ENCODE peak calls at places on chromosome 22, in six cellular contexts. One of them, this sample, is unnamed. For H3K36me3, the result is how much of the 10 kb centered on the place peaks cover.

GRCh38 chr22:39273950-39274887 is 29.4 kb upstream of the PDGFB start:
- DNase-seq in trophoblast cell: no peak
- DNase-seq in H1: no peak
- DNase-seq in IMR-90: no peak
- DNase-seq in mesenchymal stem cell: no peak
- DNase-seq in neuronal stem cell: no peak
- DNase-seq in this sample: no peak

GRCh38 chr22:50252081-50253045 is 1.3 kb upstream of the HDAC10 start:
- DNase-seq in mesenchymal stem cell: peak
- DNase-seq in H1: no peak
- DNase-seq in trophoblast cell: peak
- DNase-seq in neuronal stem cell: peak
- DNase-seq in IMR-90: peak
- DNase-seq in this sample: peak

GRCh38 chr22:30314918-30315317 is 11.8 kb downstream of the TBC1D10A start:
- DNase-seq in IMR-90: peak
- DNase-seq in neuronal stem cell: no peak
- DNase-seq in mesenchymal stem cell: peak
- DNase-seq in trophoblast cell: peak
- DNase-seq in H1: no peak
- DNase-seq in this sample: peak

GRCh38 chr22:18997306-18997924 is 61.3 kb upstream of the PRODH start:
- DNase-seq in trophoblast cell: no peak
- DNase-seq in mesenchymal stem cell: no peak
- DNase-seq in IMR-90: no peak
- DNase-seq in neuronal stem cell: no peak
- DNase-seq in H1: no peak
- DNase-seq in this sample: no peak

GRCh38 chr22:45225732-45226560 is 14.7 kb downstream of the KIAA0930 start:
- DNase-seq in H1: no peak
- DNase-seq in IMR-90: peak
- DNase-seq in mesenchymal stem cell: peak
- DNase-seq in neuronal stem cell: no peak
- DNase-seq in trophoblast cell: peak
- DNase-seq in this sample: no peak

GRCh38 chr22:39839917-39840510 is 53.5 kb downstream of the ENTHD1 start:
- DNase-seq in IMR-90: no peak
- DNase-seq in H1: no peak
- DNase-seq in neuronal stem cell: no peak
- DNase-seq in trophoblast cell: no peak
- DNase-seq in mesenchymal stem cell: no peak
- DNase-seq in this sample: no peak

GRCh38 chr22:44049369-44050231 is 25.5 kb downstream of the PARVB start:
- DNase-seq in trophoblast cell: no peak
- DNase-seq in H1: no peak
- DNase-seq in IMR-90: no peak
- DNase-seq in neuronal stem cell: no peak
- DNase-seq in mesenchymal stem cell: no peak
- DNase-seq in this sample: peak

GRCh38 chr22:22449819-22450218 is 58.7 kb downstream of the ZNF280B start:
- DNase-seq in neuronal stem cell: no peak
- DNase-seq in mesenchymal stem cell: no peak
- DNase-seq in IMR-90: no peak
- DNase-seq in trophoblast cell: no peak
- DNase-seq in H1: no peak
- DNase-seq in this sample: no peak

GRCh38 chr22:31533391-31533790 is 37.1 kb downstream of the SFI1 start:
- DNase-seq in IMR-90: no peak
- DNase-seq in mesenchymal stem cell: no peak
- DNase-seq in neuronal stem cell: no peak
- DNase-seq in trophoblast cell: no peak
- DNase-seq in H1: no peak
- DNase-seq in this sample: no peak

GRCh38 chr22:36239150-36239400 is 252 bp downstream of the APOL2 start:
- DNase-seq in neuronal stem cell: no peak
- DNase-seq in H1: no peak
- DNase-seq in mesenchymal stem cell: no peak
- DNase-seq in IMR-90: no peak
- DNase-seq in trophoblast cell: no peak
- DNase-seq in this sample: no peak

GRCh38 chr22:46533434-46533833 is 4.0 kb downstream of the CELSR1 start:
- DNase-seq in H1: no peak
- DNase-seq in mesenchymal stem cell: no peak
- DNase-seq in trophoblast cell: peak
- DNase-seq in IMR-90: no peak
- DNase-seq in neuronal stem cell: no peak
- DNase-seq in this sample: no peak

GRCh38 chr22:29871684-29872083 is 11.3 kb upstream of the MTMR3 start:
- DNase-seq in IMR-90: no peak
- DNase-seq in H1: no peak
- DNase-seq in trophoblast cell: no peak
- DNase-seq in mesenchymal stem cell: peak
- DNase-seq in neuronal stem cell: no peak
- DNase-seq in this sample: peak

GRCh38 chr22:42065408-42066132 is 5.0 kb downstream of the NAGA start:
- DNase-seq in mesenchymal stem cell: no peak
- DNase-seq in IMR-90: no peak
- DNase-seq in H1: no peak
- DNase-seq in trophoblast cell: no peak
- DNase-seq in neuronal stem cell: no peak
- DNase-seq in this sample: peak

GRCh38 chr22:42060489-42060888 is 10.1 kb downstream of the NAGA start:
- DNase-seq in neuronal stem cell: no peak
- DNase-seq in trophoblast cell: no peak
- DNase-seq in IMR-90: no peak
- DNase-seq in mesenchymal stem cell: no peak
- DNase-seq in H1: no peak
- DNase-seq in this sample: no peak

GRCh38 chr22:42061041-42061440 is 9.6 kb downstream of the NAGA start:
- DNase-seq in neuronal stem cell: no peak
- DNase-seq in trophoblast cell: no peak
- DNase-seq in mesenchymal stem cell: no peak
- DNase-seq in H1: no peak
- DNase-seq in IMR-90: no peak
- DNase-seq in this sample: no peak

GRCh38 chr22:42064629-42065028 is 6.0 kb downstream of the NAGA start:
- DNase-seq in mesenchymal stem cell: no peak
- DNase-seq in IMR-90: no peak
- DNase-seq in neuronal stem cell: no peak
- DNase-seq in trophoblast cell: no peak
- DNase-seq in H1: no peak
- DNase-seq in this sample: no peak

DNA sequence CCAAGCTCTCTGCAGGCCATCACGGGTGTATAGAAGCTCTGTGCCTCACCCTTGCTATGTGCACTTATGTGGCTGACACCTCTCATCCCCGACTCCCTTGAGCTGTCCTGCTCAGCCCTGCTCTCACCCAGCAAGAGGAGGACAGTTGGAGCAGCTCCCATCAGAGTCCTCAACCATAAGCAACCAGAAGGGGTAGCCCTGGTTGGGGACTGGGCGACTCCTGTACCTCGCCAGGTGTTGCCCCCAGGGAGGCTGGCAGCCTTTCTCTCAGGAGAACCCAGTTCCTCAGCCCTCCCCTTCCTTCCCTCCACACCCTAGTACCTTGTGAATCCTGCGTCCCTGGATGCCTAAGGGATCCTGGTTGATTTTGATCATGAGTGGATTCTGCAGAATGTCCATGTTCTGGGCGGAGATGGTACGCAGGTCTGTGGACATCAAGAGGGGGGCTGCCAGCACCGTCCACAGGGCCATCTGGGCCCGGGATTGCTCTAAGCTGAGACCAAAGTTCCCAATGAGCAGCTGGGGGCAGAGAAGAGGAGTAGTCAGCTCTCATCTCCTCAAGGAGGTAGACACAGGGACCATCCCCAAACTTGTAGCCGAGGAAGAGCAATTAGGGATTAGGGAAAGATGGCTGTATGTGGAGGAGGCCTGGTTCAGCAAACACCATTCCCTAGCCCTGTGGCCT is 8.0 kb downstream of the NAGA start:
- DNase-seq in H1: no peak
- DNase-seq in trophoblast cell: no peak
- DNase-seq in IMR-90: no peak
- DNase-seq in mesenchymal stem cell: no peak
- DNase-seq in neuronal stem cell: no peak
- DNase-seq in this sample: no peak
- H3K36me3 ChIP-seq in H1: under half
- H3K36me3 ChIP-seq in trophoblast cell: under half
- H3K36me3 ChIP-seq in IMR-90: under half
- H3K36me3 ChIP-seq in mesenchymal stem cell: half or more
- H3K36me3 ChIP-seq in neuronal stem cell: under half
- H3K36me3 ChIP-seq in this sample: under half

GRCh38 chr22:20242393-20243175 is 25.5 kb downstream of the RTN4R start:
- DNase-seq in H1: no peak
- DNase-seq in mesenchymal stem cell: no peak
- DNase-seq in IMR-90: no peak
- DNase-seq in neuronal stem cell: no peak
- DNase-seq in trophoblast cell: no peak
- DNase-seq in this sample: no peak

GRCh38 chr22:20239951-20240773 is 28.0 kb downstream of the RTN4R start:
- DNase-seq in neuronal stem cell: peak
- DNase-seq in IMR-90: no peak
- DNase-seq in mesenchymal stem cell: no peak
- DNase-seq in H1: no peak
- DNase-seq in trophoblast cell: no peak
- DNase-seq in this sample: no peak

GRCh38 chr22:20239063-20239950 is 28.8 kb downstream of the RTN4R start:
- DNase-seq in neuronal stem cell: no peak
- DNase-seq in mesenchymal stem cell: no peak
- DNase-seq in trophoblast cell: no peak
- DNase-seq in H1: no peak
- DNase-seq in IMR-90: peak
- DNase-seq in this sample: no peak

GRCh38 chr22:20241579-20242392 is 26.3 kb downstream of the RTN4R start:
- DNase-seq in mesenchymal stem cell: no peak
- DNase-seq in IMR-90: no peak
- DNase-seq in H1: no peak
- DNase-seq in neuronal stem cell: no peak
- DNase-seq in trophoblast cell: peak
- DNase-seq in this sample: no peak

DNA sequence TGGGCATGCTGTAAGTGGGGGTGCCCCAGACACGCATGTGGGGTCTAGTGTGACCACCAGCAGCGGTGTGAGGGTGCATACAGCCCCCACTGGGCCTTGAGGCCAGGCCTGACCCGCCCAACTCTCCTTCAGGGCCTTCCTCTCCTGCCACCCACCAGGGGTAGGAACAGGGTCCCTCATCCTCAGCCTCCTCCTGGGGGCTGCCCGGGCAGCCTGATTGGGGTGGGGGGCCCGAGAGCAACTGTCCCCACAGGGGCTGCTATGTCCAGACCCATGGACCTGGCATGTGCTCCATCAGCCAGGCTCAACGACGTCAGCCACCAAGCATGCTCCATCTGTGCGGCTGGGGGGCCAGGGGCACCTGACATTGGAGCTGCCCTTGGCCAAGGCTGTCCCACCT is 27.2 kb downstream of the RTN4R start:
- DNase-seq in trophoblast cell: no peak
- DNase-seq in H1: no peak
- DNase-seq in neuronal stem cell: no peak
- DNase-seq in IMR-90: no peak
- DNase-seq in mesenchymal stem cell: no peak
- DNase-seq in this sample: no peak
- H2BK5ac ChIP-seq in trophoblast cell: no peak
- H2BK5ac ChIP-seq in H1: peak
- H2BK5ac ChIP-seq in neuronal stem cell: peak
- H2BK5ac ChIP-seq in IMR-90: no peak
- H2BK5ac ChIP-seq in mesenchymal stem cell: no peak
- H2BK5ac ChIP-seq in this sample: no peak

DNA sequence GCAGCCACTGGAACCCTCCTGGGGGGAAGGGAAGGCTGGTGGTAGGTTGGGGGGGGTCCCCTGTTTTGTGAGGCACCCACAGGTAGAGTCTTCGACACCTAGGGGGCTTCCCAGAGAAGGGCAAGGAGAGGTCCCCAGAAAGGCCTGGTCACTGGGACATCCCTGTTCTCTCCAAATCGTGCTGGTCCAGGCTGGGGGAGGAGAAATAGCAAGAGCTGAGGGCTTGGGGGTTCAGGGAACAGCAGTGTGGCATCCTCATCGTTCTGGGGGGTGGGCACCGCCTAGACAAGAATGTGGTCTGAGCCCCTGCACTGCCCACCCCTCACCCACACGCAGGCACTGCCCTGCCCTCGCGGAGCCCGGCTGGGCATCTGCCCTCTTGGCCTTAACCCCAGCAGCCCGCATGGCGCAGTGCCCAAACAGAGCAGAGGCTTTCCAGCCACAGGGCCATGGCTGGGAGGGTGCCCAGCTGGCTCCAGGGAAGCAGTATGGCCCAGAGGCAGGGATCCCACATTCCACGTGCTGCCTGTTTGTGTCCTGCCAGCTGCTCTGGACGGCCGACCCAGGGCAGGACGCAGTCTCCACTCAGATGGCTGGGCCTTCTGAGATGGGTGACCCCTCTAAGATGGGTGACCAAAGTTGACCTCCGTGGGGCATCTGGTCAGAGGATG is 14.5 kb downstream of the SCARF2 start:
- DNase-seq in neuronal stem cell: no peak
- DNase-seq in H1: no peak
- DNase-seq in mesenchymal stem cell: no peak
- DNase-seq in IMR-90: no peak
- DNase-seq in trophoblast cell: no peak
- DNase-seq in this sample: no peak
- H3K27ac ChIP-seq in neuronal stem cell: no peak
- H3K27ac ChIP-seq in H1: no peak
- H3K27ac ChIP-seq in mesenchymal stem cell: no peak
- H3K27ac ChIP-seq in IMR-90: no peak
- H3K27ac ChIP-seq in trophoblast cell: no peak
- H3K27ac ChIP-seq in this sample: no peak

GRCh38 chr22:24070553-24070952 is 59.4 kb downstream of the CABIN1 start:
- DNase-seq in trophoblast cell: no peak
- DNase-seq in H1: no peak
- DNase-seq in IMR-90: no peak
- DNase-seq in neuronal stem cell: no peak
- DNase-seq in mesenchymal stem cell: no peak
- DNase-seq in this sample: no peak

GRCh38 chr22:24068717-24069116 is 57.6 kb downstream of the CABIN1 start:
- DNase-seq in H1: no peak
- DNase-seq in neuronal stem cell: no peak
- DNase-seq in mesenchymal stem cell: no peak
- DNase-seq in trophoblast cell: no peak
- DNase-seq in IMR-90: no peak
- DNase-seq in this sample: no peak

GRCh38 chr22:24068377-24068680 is 57.2 kb downstream of the CABIN1 start:
- DNase-seq in mesenchymal stem cell: no peak
- DNase-seq in H1: no peak
- DNase-seq in trophoblast cell: no peak
- DNase-seq in IMR-90: no peak
- DNase-seq in neuronal stem cell: no peak
- DNase-seq in this sample: peak

GRCh38 chr22:24067587-24068376 is 56.7 kb downstream of the CABIN1 start:
- DNase-seq in mesenchymal stem cell: no peak
- DNase-seq in trophoblast cell: no peak
- DNase-seq in neuronal stem cell: no peak
- DNase-seq in H1: no peak
- DNase-seq in IMR-90: no peak
- DNase-seq in this sample: no peak

DNA sequence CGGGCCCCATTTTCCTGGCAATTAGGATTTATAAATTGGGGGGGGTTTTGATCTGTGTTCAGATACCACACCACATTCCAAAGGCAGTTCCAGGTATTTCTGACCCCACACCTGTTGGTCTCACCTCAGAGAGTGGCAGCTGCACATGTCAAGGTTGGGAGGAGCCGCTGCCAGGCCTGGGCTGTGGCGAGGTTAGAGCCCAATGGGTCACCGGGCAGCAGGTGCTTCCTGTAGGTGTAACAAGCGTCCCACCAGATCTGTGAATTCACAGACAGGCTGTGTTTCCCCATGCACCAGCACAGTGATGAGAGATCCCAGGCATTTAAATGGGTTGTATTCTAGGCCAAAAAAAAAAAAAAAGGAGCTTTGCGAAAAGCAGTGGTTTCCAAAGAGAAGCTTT is 58.6 kb downstream of the CABIN1 start:
- DNase-seq in IMR-90: no peak
- DNase-seq in neuronal stem cell: no peak
- DNase-seq in mesenchymal stem cell: no peak
- DNase-seq in trophoblast cell: no peak
- DNase-seq in H1: no peak
- DNase-seq in this sample: no peak
- H3K36me3 ChIP-seq in IMR-90: under half
- H3K36me3 ChIP-seq in neuronal stem cell: under half
- H3K36me3 ChIP-seq in mesenchymal stem cell: half or more
- H3K36me3 ChIP-seq in trophoblast cell: half or more
- H3K36me3 ChIP-seq in H1: under half
- H3K36me3 ChIP-seq in this sample: under half

This sample was measured in mesendoderm.